ENCODE peak calls at places on chromosomes 13 and 19, in eight cellular contexts. One of them, this sample, is unnamed.
A peak's percentile ranks its signal among the peaks of the same experiment; 100 is the strongest.

GRCh38 chr13:87986639-87987250 is 315.6 kb downstream of the SLITRK5 start:
- DNase-seq in astrocyte: no peak
- DNase-seq in neural progenitor cell: no peak
- DNase-seq in fibroblast of lung: no peak
- DNase-seq in H1: no peak
- DNase-seq in GM23338: no peak
- DNase-seq in PC-9: no peak
- DNase-seq in mammary epithelial cell: no peak
- DNase-seq in this sample: no peak

GRCh38 chr13:40480915-40481525 is 185.4 kb downstream of the FOXO1 start:
- DNase-seq in H1: no peak
- DNase-seq in neural progenitor cell: no peak
- DNase-seq in mammary epithelial cell: no peak
- DNase-seq in PC-9: no peak
- DNase-seq in astrocyte: no peak
- DNase-seq in GM23338: no peak
- DNase-seq in fibroblast of lung: no peak
- DNase-seq in this sample: no peak

GRCh38 chr13:23069571-23069970 is 111.2 kb upstream of the SGCG start:
- DNase-seq in H1: no peak
- DNase-seq in GM23338: no peak
- DNase-seq in neural progenitor cell: no peak
- DNase-seq in PC-9: no peak
- DNase-seq in astrocyte: peak; percentile 60
- DNase-seq in fibroblast of lung: peak; percentile 71
- DNase-seq in mammary epithelial cell: no peak
- DNase-seq in this sample: no peak

GRCh38 chr19:19207637-19208582 is 3.8 kb upstream of the NCAN start:
- DNase-seq in PC-9: no peak
- DNase-seq in mammary epithelial cell: no peak
- DNase-seq in H1: no peak
- DNase-seq in GM23338: no peak
- DNase-seq in astrocyte: no peak
- DNase-seq in neural progenitor cell: no peak
- DNase-seq in fibroblast of lung: no peak
- DNase-seq in this sample: no peak

GRCh38 chr19:15279326-15279904 is 47.2 kb upstream of the EPHX3 start:
- DNase-seq in H1: no peak
- DNase-seq in PC-9: no peak
- DNase-seq in fibroblast of lung: no peak
- DNase-seq in mammary epithelial cell: no peak
- DNase-seq in astrocyte: no peak
- DNase-seq in GM23338: no peak
- DNase-seq in neural progenitor cell: peak; percentile 56
- DNase-seq in this sample: no peak

GRCh38 chr13:97583884-97584497 is 150.0 kb downstream of the RAP2A start:
- DNase-seq in astrocyte: no peak
- DNase-seq in fibroblast of lung: no peak
- DNase-seq in H1: no peak
- DNase-seq in GM23338: no peak
- DNase-seq in neural progenitor cell: no peak
- DNase-seq in mammary epithelial cell: no peak
- DNase-seq in PC-9: no peak
- DNase-seq in this sample: no peak

GRCh38 chr13:43990829-43991228 is 111.1 kb downstream of the LACC1 start:
- DNase-seq in GM23338: no peak
- DNase-seq in fibroblast of lung: no peak
- DNase-seq in astrocyte: no peak
- DNase-seq in mammary epithelial cell: no peak
- DNase-seq in H1: no peak
- DNase-seq in neural progenitor cell: no peak
- DNase-seq in PC-9: no peak
- DNase-seq in this sample: no peak

GRCh38 chr19:46040952-46041500 is at the start of gene IGFL4:
- DNase-seq in GM23338: no peak
- DNase-seq in astrocyte: peak; percentile 24
- DNase-seq in H1: no peak
- DNase-seq in mammary epithelial cell: peak; percentile 64
- DNase-seq in fibroblast of lung: peak; percentile 41
- DNase-seq in neural progenitor cell: no peak
- DNase-seq in PC-9: peak; percentile 80
- DNase-seq in this sample: peak; percentile 38

GRCh38 chr19:47511128-47511517 is 3.7 kb downstream of the NAPA start:
- DNase-seq in GM23338: no peak
- DNase-seq in fibroblast of lung: no peak
- DNase-seq in PC-9: no peak
- DNase-seq in mammary epithelial cell: no peak
- DNase-seq in H1: no peak
- DNase-seq in astrocyte: no peak
- DNase-seq in neural progenitor cell: no peak
- DNase-seq in this sample: no peak

GRCh38 chr19:50500060-50500752 is 10.8 kb downstream of the JOSD2 start:
- DNase-seq in H1: no peak
- DNase-seq in fibroblast of lung: no peak
- DNase-seq in PC-9: no peak
- DNase-seq in neural progenitor cell: peak; percentile 69
- DNase-seq in GM23338: peak; percentile 68
- DNase-seq in astrocyte: no peak
- DNase-seq in mammary epithelial cell: no peak
- DNase-seq in this sample: no peak

GRCh38 chr13:22091222-22091970 is 420.5 kb downstream of the FGF9 start:
- DNase-seq in GM23338: no peak
- DNase-seq in fibroblast of lung: no peak
- DNase-seq in PC-9: no peak
- DNase-seq in H1: no peak
- DNase-seq in astrocyte: no peak
- DNase-seq in neural progenitor cell: no peak
- DNase-seq in mammary epithelial cell: no peak
- DNase-seq in this sample: no peak

GRCh38 chr13:39496487-39496998 is 106.5 kb downstream of the LHFPL6 start:
- DNase-seq in neural progenitor cell: no peak
- DNase-seq in PC-9: no peak
- DNase-seq in fibroblast of lung: no peak
- DNase-seq in GM23338: no peak
- DNase-seq in H1: no peak
- DNase-seq in astrocyte: no peak
- DNase-seq in mammary epithelial cell: no peak
- DNase-seq in this sample: peak; percentile 87

GRCh38 chr19:2059422-2060201 is 8.6 kb upstream of the MKNK2 start:
- DNase-seq in neural progenitor cell: peak; percentile 70
- DNase-seq in mammary epithelial cell: peak; percentile 45
- DNase-seq in PC-9: peak; percentile 81
- DNase-seq in GM23338: no peak
- DNase-seq in H1: no peak
- DNase-seq in fibroblast of lung: peak; percentile 73
- DNase-seq in astrocyte: peak; percentile 56
- DNase-seq in this sample: no peak

GRCh38 chr19:40681039-40681438 is 9.4 kb downstream of the NUMBL start:
- DNase-seq in mammary epithelial cell: no peak
- DNase-seq in neural progenitor cell: no peak
- DNase-seq in PC-9: no peak
- DNase-seq in H1: no peak
- DNase-seq in GM23338: no peak
- DNase-seq in fibroblast of lung: no peak
- DNase-seq in astrocyte: no peak
- DNase-seq in this sample: no peak

GRCh38 chr13:44045179-44045562 is 165.5 kb downstream of the LACC1 start:
- DNase-seq in mammary epithelial cell: no peak
- DNase-seq in neural progenitor cell: peak; percentile 9
- DNase-seq in PC-9: no peak
- DNase-seq in fibroblast of lung: no peak
- DNase-seq in H1: no peak
- DNase-seq in GM23338: no peak
- DNase-seq in astrocyte: no peak
- DNase-seq in this sample: no peak

GRCh38 chr13:25172303-25172630 is 179 bp upstream of the AMER2 start:
- DNase-seq in mammary epithelial cell: no peak
- DNase-seq in GM23338: no peak
- DNase-seq in PC-9: no peak
- DNase-seq in neural progenitor cell: peak; percentile 33
- DNase-seq in H1: no peak
- DNase-seq in fibroblast of lung: no peak
- DNase-seq in astrocyte: no peak
- DNase-seq in this sample: no peak

GRCh38 chr13:113048766-113049165 is 56.8 kb upstream of the F7 start:
- DNase-seq in mammary epithelial cell: no peak
- DNase-seq in GM23338: no peak
- DNase-seq in neural progenitor cell: no peak
- DNase-seq in astrocyte: no peak
- DNase-seq in fibroblast of lung: no peak
- DNase-seq in H1: no peak
- DNase-seq in PC-9: no peak
- DNase-seq in this sample: no peak

GRCh38 chr13:113045214-113046007 is 60.2 kb upstream of the F7 start:
- DNase-seq in neural progenitor cell: no peak
- DNase-seq in PC-9: no peak
- DNase-seq in GM23338: no peak
- DNase-seq in H1: no peak
- DNase-seq in fibroblast of lung: no peak
- DNase-seq in mammary epithelial cell: no peak
- DNase-seq in astrocyte: no peak
- DNase-seq in this sample: no peak

GRCh38 chr13:113047587-113047986 is 58.0 kb upstream of the F7 start:
- DNase-seq in GM23338: no peak
- DNase-seq in H1: no peak
- DNase-seq in fibroblast of lung: no peak
- DNase-seq in PC-9: no peak
- DNase-seq in astrocyte: no peak
- DNase-seq in mammary epithelial cell: no peak
- DNase-seq in neural progenitor cell: no peak
- DNase-seq in this sample: no peak

GRCh38 chr13:113046066-113046882 is 59.3 kb upstream of the F7 start:
- DNase-seq in astrocyte: no peak
- DNase-seq in fibroblast of lung: no peak
- DNase-seq in neural progenitor cell: no peak
- DNase-seq in PC-9: no peak
- DNase-seq in H1: no peak
- DNase-seq in GM23338: no peak
- DNase-seq in mammary epithelial cell: no peak
- DNase-seq in this sample: no peak

GRCh38 chr13:113046883-113047244 is 58.7 kb upstream of the F7 start:
- DNase-seq in fibroblast of lung: no peak
- DNase-seq in PC-9: no peak
- DNase-seq in neural progenitor cell: no peak
- DNase-seq in GM23338: no peak
- DNase-seq in astrocyte: no peak
- DNase-seq in mammary epithelial cell: no peak
- DNase-seq in H1: no peak
- DNase-seq in this sample: no peak
- TF ChIP-seq EZH2 in fibroblast of lung: no peak
- TF ChIP-seq EZH2 in PC-9: no peak
- TF ChIP-seq EZH2 in neural progenitor cell: no peak
- TF ChIP-seq EZH2 in GM23338: no peak
- TF ChIP-seq EZH2 in astrocyte: no peak
- TF ChIP-seq EZH2 in mammary epithelial cell: no peak
- TF ChIP-seq EZH2 in H1: no peak
- TF ChIP-seq EZH2 in this sample: no peak

DNA sequence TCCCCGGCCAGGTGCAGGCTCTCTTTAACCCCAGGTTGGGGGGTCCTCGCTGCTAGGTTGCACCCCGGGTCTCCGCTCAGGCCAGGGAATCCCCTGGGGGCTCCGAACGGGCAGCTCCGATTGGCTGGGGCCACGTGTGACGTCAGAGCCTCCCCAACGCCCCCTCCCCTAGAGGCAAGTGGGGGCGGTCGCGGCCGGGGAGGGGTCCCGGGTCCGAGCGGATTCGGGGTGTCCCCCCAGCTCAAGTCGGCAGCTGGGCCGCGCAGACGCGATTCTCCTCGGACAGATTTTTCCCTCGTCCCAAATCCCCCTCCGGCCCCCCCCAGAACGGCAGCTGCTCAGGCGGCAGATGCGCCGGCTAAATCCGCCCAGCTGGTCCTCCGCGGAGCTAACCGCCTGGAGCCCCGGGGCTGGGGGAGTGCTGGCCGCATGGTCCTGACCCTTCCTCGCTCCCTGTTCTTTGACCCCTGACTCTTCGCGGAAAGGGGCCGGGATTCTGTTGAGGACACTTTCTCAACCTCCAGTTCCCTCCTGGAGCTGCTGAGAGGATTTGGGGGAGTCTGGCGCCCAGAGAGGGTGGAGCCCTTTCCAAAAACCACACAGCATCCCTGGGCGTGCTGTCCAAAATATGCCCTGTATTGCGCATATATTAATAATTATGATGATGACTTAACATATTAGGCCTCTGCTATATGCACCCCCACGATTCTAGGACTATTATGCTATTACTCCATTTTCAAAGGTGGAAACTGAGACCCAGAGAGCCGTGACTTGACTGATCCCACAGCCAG is 25.4 kb upstream of the SEMA6B start:
- DNase-seq in neural progenitor cell: peak; percentile 91
- DNase-seq in GM23338: peak; percentile 74
- DNase-seq in mammary epithelial cell: no peak
- DNase-seq in astrocyte: no peak
- DNase-seq in H1: no peak
- DNase-seq in fibroblast of lung: no peak
- DNase-seq in PC-9: no peak
- DNase-seq in this sample: peak; percentile 56
- TF ChIP-seq EZH2 in neural progenitor cell: no peak
- TF ChIP-seq EZH2 in GM23338: peak; percentile 14
- TF ChIP-seq EZH2 in mammary epithelial cell: no peak
- TF ChIP-seq EZH2 in astrocyte: no peak
- TF ChIP-seq EZH2 in H1: no peak
- TF ChIP-seq EZH2 in fibroblast of lung: no peak
- TF ChIP-seq EZH2 in PC-9: no peak
- TF ChIP-seq EZH2 in this sample: no peak

GRCh38 chr19:588093-588742 is 1.5 kb upstream of the HCN2 start:
- DNase-seq in mammary epithelial cell: peak; percentile 75
- DNase-seq in H1: peak; percentile 61
- DNase-seq in neural progenitor cell: peak; percentile 89
- DNase-seq in PC-9: peak; percentile 75
- DNase-seq in fibroblast of lung: peak; percentile 61
- DNase-seq in GM23338: peak; percentile 92
- DNase-seq in astrocyte: no peak
- DNase-seq in this sample: peak; percentile 97
- TF ChIP-seq EZH2 in mammary epithelial cell: no peak
- TF ChIP-seq EZH2 in H1: no peak
- TF ChIP-seq EZH2 in neural progenitor cell: peak; percentile 16
- TF ChIP-seq EZH2 in PC-9: no peak
- TF ChIP-seq EZH2 in fibroblast of lung: no peak
- TF ChIP-seq EZH2 in GM23338: no peak
- TF ChIP-seq EZH2 in astrocyte: no peak
- TF ChIP-seq EZH2 in this sample: no peak

DNA sequence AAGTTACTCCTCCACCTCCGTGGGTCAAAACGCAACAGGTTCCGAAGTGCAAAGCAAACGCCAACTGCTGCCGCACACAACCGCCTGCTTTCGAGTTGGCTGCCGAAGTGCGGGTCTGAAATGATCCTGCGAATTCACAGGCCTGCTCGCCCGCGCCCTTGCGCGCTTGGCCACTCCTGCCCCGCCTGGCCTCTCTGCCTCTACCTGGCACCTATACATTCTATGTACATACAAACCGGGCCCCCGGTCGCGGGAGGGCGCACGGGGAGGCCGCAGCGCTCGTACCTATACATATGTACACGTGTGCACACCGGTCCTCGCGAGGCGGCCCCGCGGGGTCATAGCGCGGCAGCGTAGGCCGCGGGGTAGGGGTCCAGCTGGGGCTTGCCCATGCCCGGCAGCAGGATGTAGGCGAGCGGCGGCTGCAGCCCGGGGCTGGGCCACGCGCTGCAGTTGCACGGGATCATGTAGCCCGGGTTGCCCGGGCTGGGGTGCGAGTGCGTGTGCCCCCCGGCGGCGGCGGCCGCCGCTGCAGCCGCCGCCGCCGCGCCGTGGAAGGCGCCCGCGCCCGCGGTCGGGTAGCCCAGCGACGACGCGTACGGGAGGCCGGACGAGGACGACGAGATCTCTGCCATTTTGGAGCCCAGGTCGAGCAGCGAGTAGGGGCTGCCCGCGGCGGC is 1.3 kb downstream of the SOX21 start:
- DNase-seq in GM23338: peak; percentile 62
- DNase-seq in neural progenitor cell: peak; percentile 77
- DNase-seq in PC-9: no peak
- DNase-seq in mammary epithelial cell: no peak
- DNase-seq in astrocyte: no peak
- DNase-seq in H1: no peak
- DNase-seq in fibroblast of lung: no peak
- DNase-seq in this sample: peak; percentile 64
- TF ChIP-seq EZH2 in GM23338: peak; percentile 69
- TF ChIP-seq EZH2 in neural progenitor cell: peak; percentile 55
- TF ChIP-seq EZH2 in PC-9: no peak
- TF ChIP-seq EZH2 in mammary epithelial cell: no peak
- TF ChIP-seq EZH2 in astrocyte: peak; percentile 86
- TF ChIP-seq EZH2 in H1: peak; percentile 37
- TF ChIP-seq EZH2 in fibroblast of lung: peak; percentile 98
- TF ChIP-seq EZH2 in this sample: no peak

This sample was measured in A673.